ENCODE peak calls at places on chromosomes 16 and 17, in ten cellular contexts. P is transverse colon, L is HCT116, X is heart left ventricle, U is ovary, R is uterus, O is prostate gland, Z is testis, N is spleen, G is stomach. S is an unnamed sample.

GRCh38 chr17:58317421-58318064 is 11.1 kb downstream of the TSPOAP1 start:
- DNase-seq in P (peak; percentile 69), L (peak; percentile 72), X (no peak), U (peak; percentile 9), R (peak; percentile 17), O (peak; percentile 36), Z (peak; percentile 66), N (peak; percentile 85), G (peak; percentile 63), S (peak; percentile 52)

GRCh38 chr17:47709594-47709993 is 15.6 kb downstream of the TBKBP1 start:
- DNase-seq in P (no peak), L (no peak), X (no peak), U (no peak), R (no peak), O (no peak), Z (no peak), N (no peak), G (no peak), S (no peak)

GRCh38 chr16:67260426-67261063 is 11.8 kb downstream of the SLC9A5 start:
- DNase-seq in P (no peak), L (no peak), X (no peak), U (no peak), R (no peak), O (peak; percentile 49), Z (no peak), N (peak; percentile 53), G (peak; percentile 61), S (no peak)

GRCh38 chr17:700504-701094 is 14.0 kb downstream of the VPS53 start:
- DNase-seq in P (no peak), L (peak; percentile 21), X (no peak), U (no peak), R (no peak), O (no peak), Z (no peak), N (no peak), G (no peak), S (no peak)

GRCh38 chr17:68860941-68861340 is 94.3 kb downstream of the ABCA8 start:
- DNase-seq in P (no peak), L (no peak), X (no peak), U (no peak), R (no peak), O (no peak), Z (no peak), N (no peak), G (no peak), S (no peak)

GRCh38 chr17:48429156-48429555 is 858 bp downstream of the SKAP1 start:
- DNase-seq in P (no peak), L (no peak), X (no peak), U (no peak), R (no peak), O (no peak), Z (no peak), N (no peak), G (no peak), S (no peak)

GRCh38 chr16:19835989-19836421 is 48.6 kb downstream of the GPRC5B start:
- DNase-seq in P (no peak), L (no peak), X (no peak), U (no peak), R (no peak), O (no peak), Z (no peak), N (no peak), G (no peak), S (no peak)

GRCh38 chr17:7497228-7497627 is 13.1 kb downstream of the POLR2A start:
- DNase-seq in P (no peak), L (no peak), X (peak; percentile 45), U (no peak), R (no peak), O (no peak), Z (no peak), N (no peak), G (no peak), S (no peak)

DNA sequence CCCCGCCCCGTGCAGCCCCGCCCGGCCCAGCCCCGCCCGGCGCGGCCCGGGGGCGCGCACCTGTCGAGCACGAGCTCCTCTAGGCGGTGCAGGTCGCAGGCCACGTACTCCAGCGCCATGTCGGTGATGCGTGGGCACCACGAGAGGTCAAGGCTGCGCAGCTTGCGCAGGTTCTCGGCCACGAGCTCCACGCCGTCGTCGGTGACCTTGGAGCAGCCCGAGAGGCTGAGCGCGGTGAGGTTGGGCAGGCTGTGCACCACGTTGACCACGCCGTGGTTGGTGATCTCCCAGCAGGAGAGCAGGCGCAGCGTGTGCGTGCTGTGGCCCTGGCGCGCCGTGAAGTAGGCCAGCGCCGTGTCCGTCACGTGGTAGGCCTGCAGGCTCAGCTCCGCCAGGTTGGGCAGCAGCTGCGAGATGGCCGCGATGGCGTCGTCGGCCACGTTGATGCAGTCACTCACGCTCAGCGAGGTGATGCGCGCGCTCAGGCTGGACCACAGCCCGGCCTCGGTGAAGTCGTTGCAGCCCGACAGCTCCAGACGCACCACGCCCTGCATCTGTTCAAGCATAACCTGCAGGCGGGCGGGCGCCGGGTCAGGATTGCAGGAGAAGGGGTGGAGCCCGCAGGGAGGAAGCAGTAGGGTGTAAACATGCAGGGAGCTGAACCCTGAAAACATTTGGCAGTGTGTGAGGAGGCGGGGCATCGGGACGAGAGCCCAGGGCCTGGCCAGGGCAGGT is 5.3 kb upstream of the WDR24 start:
- DNase-seq in P (peak; percentile 91), L (no peak), X (no peak), U (no peak), R (no peak), O (no peak), Z (no peak), N (peak; percentile 88), G (peak; percentile 76), S (no peak)
- H3K4me3 ChIP-seq in P (no peak overlapping the region), L (peak overlapping the region; percentile 46), X (no peak overlapping the region), U (no peak overlapping the region), R (no peak overlapping the region), O (no peak overlapping the region), Z (no peak overlapping the region), N (peak overlapping the region; percentile 35), G (peak overlapping the region; percentile 52), S (no peak overlapping the region)

GRCh38 chr17:29595107-29595942 is 2.4 kb downstream of the ANKRD13B start:
- DNase-seq in P (no peak), L (no peak), X (peak; percentile 7), U (no peak), R (no peak), O (no peak), Z (no peak), N (no peak), G (no peak), S (no peak)

GRCh38 chr17:29591737-29592624 is 951 bp upstream of the ANKRD13B start:
- DNase-seq in P (peak; percentile 93), L (peak; percentile 69), X (peak; percentile 88), U (peak; percentile 94), R (peak; percentile 91), O (peak; percentile 83), Z (peak; percentile 90), N (peak; percentile 95), G (peak; percentile 89), S (peak; percentile 84)

GRCh38 chr17:29592850-29593545 is at the start of gene ANKRD13B:
- DNase-seq in P (peak; percentile 55), L (no peak), X (no peak), U (peak; percentile 74), R (peak; percentile 57), O (no peak), Z (peak; percentile 82), N (peak; percentile 90), G (no peak), S (peak; percentile 57)

GRCh38 chr17:29594441-29595090 is 1.6 kb downstream of the ANKRD13B start:
- DNase-seq in P (peak; percentile 7), L (no peak), X (peak; percentile 8), U (peak; percentile 37), R (peak; percentile 21), O (no peak), Z (no peak), N (no peak), G (no peak), S (no peak)

GRCh38 chr17:29593546-29594440 is 861 bp downstream of the ANKRD13B start:
- DNase-seq in P (peak; percentile 23), L (no peak), X (peak; percentile 23), U (peak; percentile 53), R (peak; percentile 26), O (no peak), Z (no peak), N (peak; percentile 86), G (no peak), S (no peak)
- TF ChIP-seq CTCF in P (peak; percentile 23), L (no peak), X (peak; percentile 38), U (no peak), R (no peak), O (no peak), Z (no peak), N (no peak), G (no peak), S (no peak)

GRCh38 chr17:40092581-40092980 is 7.8 kb downstream of the NR1D1 start:
- DNase-seq in P (no peak), L (no peak), X (no peak), U (peak; percentile 64), R (peak; percentile 51), O (no peak), Z (no peak), N (no peak), G (no peak), S (no peak)

GRCh38 chr17:40095356-40095943 is 4.9 kb downstream of the NR1D1 start:
- DNase-seq in P (no peak), L (no peak), X (peak; percentile 24), U (peak; percentile 45), R (peak; percentile 24), O (no peak), Z (no peak), N (no peak), G (peak; percentile 73), S (no peak)

GRCh38 chr17:40094874-40095273 is 5.5 kb downstream of the NR1D1 start:
- DNase-seq in P (no peak), L (no peak), X (no peak), U (peak; percentile 39), R (peak; percentile 33), O (no peak), Z (no peak), N (no peak), G (no peak), S (no peak)

GRCh38 chr17:40093005-40093579 is 7.3 kb downstream of the NR1D1 start:
- DNase-seq in P (no peak), L (no peak), X (peak; percentile 25), U (peak; percentile 61), R (peak; percentile 42), O (no peak), Z (no peak), N (no peak), G (no peak), S (no peak)

DNA sequence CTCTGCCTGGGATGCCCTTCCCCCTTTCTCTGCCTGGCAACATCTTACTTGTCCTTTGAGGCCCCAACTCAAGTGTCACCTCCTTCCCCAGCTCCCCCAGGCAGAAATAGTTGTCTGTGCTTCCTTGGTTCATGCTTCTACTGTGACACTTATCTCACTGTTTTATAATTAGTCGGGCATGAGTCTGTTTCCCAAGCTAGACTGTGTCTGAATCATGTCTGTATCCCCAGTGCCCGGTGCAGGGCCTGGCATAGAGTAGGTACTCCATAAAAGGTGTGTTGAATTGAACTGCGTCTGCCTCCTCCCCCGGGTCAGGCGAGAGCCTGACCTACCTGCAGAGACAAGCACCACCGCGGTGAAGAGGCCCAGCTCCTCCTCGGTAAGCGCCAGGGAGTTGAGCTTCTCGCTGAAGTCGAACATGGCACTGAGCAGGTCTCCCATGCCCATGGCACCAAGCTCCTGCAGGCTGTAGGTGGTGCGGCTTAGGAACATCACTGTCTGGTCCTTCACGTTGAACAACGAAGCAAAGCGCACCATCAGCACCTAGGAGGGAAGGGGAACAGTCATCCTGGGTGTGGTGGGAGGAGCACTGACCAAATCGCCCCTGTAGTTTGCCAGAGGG is 6.7 kb downstream of the NR1D1 start:
- DNase-seq in P (no peak), L (no peak), X (peak; percentile 62), U (peak; percentile 37), R (peak; percentile 39), O (no peak), Z (no peak), N (no peak), G (no peak), S (no peak)
- TF ChIP-seq POLR2A in P (no peak), L (no peak), X (no peak), U (no peak), R (no peak), O (no peak), Z (no peak), N (no peak), G (no peak), S (no peak)

GRCh38 chr17:29659155-29659554 is 36.4 kb upstream of the CORO6 start:
- DNase-seq in P (no peak), L (no peak), X (no peak), U (no peak), R (no peak), O (no peak), Z (no peak), N (no peak), G (no peak), S (no peak)
- H3K4me3 ChIP-seq in P (no peak overlapping the region), L (no peak overlapping the region), X (no peak overlapping the region), U (no peak overlapping the region), R (no peak overlapping the region), O (no peak overlapping the region), Z (no peak overlapping the region), N (no peak overlapping the region), G (no peak overlapping the region), S (no peak overlapping the region)